ENCODE peak calls at places on chromosome X, in six cellular contexts. O is hepatocyte, W is OCI-LY7, V is GM23248, D is PC-3, T is SK-N-SH. Q is an unnamed sample. For H3K9me2, the result is how much of the 10 kb centered on the place peaks cover.

GRCh38 chrX:94204524-94204923 is 530.5 kb downstream of the FAM133A start:
- DNase-seq in O (no peak), W (no peak), V (no peak), D (no peak), T (peak), Q (no peak)

GRCh38 chrX:140467211-140467610 is 37.7 kb downstream of the SOX3 start:
- DNase-seq in O (no peak), W (no peak), V (no peak), D (no peak), T (no peak), Q (no peak)

GRCh38 chrX:138128025-138128671 is 562.2 kb downstream of the ZIC3 start:
- DNase-seq in O (peak), W (peak), V (peak), D (peak), T (peak), Q (peak)

GRCh38 chrX:4844376-4844775 is 1130.9 kb upstream of the PRKX start:
- DNase-seq in O (peak), W (no peak), V (no peak), D (peak), T (no peak), Q (peak)

GRCh38 chrX:65528705-65529340 is 5.8 kb downstream of the LAS1L start:
- DNase-seq in O (peak), W (peak), V (peak), D (peak), T (peak), Q (no peak)

GRCh38 chrX:134520860-134521390 is 61.0 kb downstream of the HPRT1 start:
- DNase-seq in O (peak), W (peak), V (peak), D (peak), T (peak), Q (peak)

GRCh38 chrX:40313269-40313668 is 215.5 kb upstream of the BCOR start:
- DNase-seq in O (no peak), W (no peak), V (no peak), D (no peak), T (no peak), Q (no peak)

GRCh38 chrX:10633722-10634121 is 13.3 kb upstream of the MID1 start:
- DNase-seq in O (peak), W (no peak), V (peak), D (peak), T (no peak), Q (peak)

GRCh38 chrX:132180929-132181328 is 38.3 kb downstream of the RAP2C start:
- DNase-seq in O (peak), W (no peak), V (no peak), D (no peak), T (no peak), Q (no peak)

GRCh38 chrX:124680287-124680686 is 333.9 kb downstream of the SH2D1A start:
- DNase-seq in O (no peak), W (no peak), V (no peak), D (no peak), T (peak), Q (no peak)

GRCh38 chrX:132737743-132738142 is 220.7 kb downstream of the HS6ST2 start:
- DNase-seq in O (no peak), W (no peak), V (no peak), D (peak), T (no peak), Q (peak)

GRCh38 chrX:71420686-71421085 is 54.5 kb downstream of the TAF1 start:
- DNase-seq in O (peak), W (no peak), V (no peak), D (no peak), T (peak), Q (no peak)

GRCh38 chrX:154435171-154435733 is 1.7 kb upstream of the GDI1 start:
- DNase-seq in O (no peak), W (no peak), V (no peak), D (no peak), T (no peak), Q (no peak)

GRCh38 chrX:154433605-154434004 is 3.3 kb upstream of the GDI1 start:
- DNase-seq in O (no peak), W (no peak), V (no peak), D (no peak), T (no peak), Q (no peak)

GRCh38 chrX:154436290-154436596 is 711 bp upstream of the GDI1 start:
- DNase-seq in O (no peak), W (no peak), V (no peak), D (no peak), T (no peak), Q (no peak)

GRCh38 chrX:154436597-154437397 is at the start of gene GDI1:
- DNase-seq in O (peak), W (peak), V (peak), D (peak), T (peak), Q (peak)

GRCh38 chrX:154434394-154435168 is 2.4 kb upstream of the GDI1 start:
- DNase-seq in O (no peak), W (no peak), V (no peak), D (no peak), T (no peak), Q (no peak)
- H3K9me2 ChIP-seq in O (under half), W (under half), V (under half), D (under half), T (under half), Q (under half)

GRCh38 chrX:23662853-23663252 is 4.4 kb upstream of the PRDX4 start:
- DNase-seq in O (no peak), W (no peak), V (peak), D (no peak), T (no peak), Q (no peak)

GRCh38 chrX:23662187-23662586 is 5.1 kb upstream of the PRDX4 start:
- DNase-seq in O (no peak), W (peak), V (no peak), D (no peak), T (no peak), Q (no peak)

GRCh38 chrX:23666282-23666681 is 1.0 kb upstream of the PRDX4 start:
- DNase-seq in O (no peak), W (no peak), V (no peak), D (no peak), T (no peak), Q (no peak)

GRCh38 chrX:23668335-23668734 is 1.0 kb downstream of the PRDX4 start:
- DNase-seq in O (no peak), W (no peak), V (peak), D (peak), T (peak), Q (no peak)

DNA sequence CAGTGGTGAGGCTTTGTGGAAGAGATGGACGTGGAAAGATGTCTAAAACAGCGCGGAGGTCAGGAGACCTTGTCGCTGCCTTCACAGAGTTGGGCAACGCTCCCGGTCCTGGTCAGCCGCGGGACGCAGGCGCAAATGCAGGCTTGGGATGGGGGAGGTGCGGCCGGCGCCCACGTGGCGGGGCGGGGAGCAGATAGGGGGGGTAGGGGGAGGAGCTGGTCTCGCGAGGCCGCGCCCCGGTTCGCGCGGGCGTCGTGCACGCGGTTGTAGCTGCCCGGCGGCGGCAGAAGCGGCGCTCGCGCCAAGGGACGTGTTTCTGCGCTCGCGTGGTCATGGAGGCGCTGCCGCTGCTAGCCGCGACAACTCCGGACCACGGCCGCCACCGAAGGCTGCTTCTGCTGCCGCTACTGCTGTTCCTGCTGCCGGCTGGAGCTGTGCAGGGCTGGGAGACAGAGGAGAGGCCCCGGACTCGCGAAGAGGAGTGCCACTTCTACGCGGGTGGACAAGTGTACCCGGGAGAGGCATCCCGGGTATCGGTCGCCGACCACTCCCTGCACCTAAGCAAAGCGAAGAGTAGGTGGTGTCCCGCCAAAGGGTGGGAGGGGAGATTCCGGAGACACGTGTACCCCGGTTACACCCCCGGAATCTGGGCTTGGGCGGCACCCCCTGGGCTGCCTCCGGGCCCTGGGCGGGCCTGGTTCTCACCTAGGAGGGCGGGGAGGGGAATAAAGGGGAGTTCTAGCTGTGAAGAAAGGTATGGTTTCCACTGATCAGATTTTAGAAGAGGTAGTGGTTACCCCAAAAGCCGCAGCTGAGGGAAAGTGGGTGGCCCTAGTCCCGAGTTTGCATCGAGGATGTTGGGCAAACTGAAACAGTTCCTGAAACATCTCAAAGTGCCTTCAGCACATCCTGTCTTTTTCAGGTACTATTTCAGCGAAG is at the start of gene PRDX4:
- DNase-seq in O (peak), W (peak), V (peak), D (peak), T (peak), Q (peak)
- H2AFZ ChIP-seq in O (peak), W (peak), V (peak), D (peak), T (peak), Q (peak)

DNA sequence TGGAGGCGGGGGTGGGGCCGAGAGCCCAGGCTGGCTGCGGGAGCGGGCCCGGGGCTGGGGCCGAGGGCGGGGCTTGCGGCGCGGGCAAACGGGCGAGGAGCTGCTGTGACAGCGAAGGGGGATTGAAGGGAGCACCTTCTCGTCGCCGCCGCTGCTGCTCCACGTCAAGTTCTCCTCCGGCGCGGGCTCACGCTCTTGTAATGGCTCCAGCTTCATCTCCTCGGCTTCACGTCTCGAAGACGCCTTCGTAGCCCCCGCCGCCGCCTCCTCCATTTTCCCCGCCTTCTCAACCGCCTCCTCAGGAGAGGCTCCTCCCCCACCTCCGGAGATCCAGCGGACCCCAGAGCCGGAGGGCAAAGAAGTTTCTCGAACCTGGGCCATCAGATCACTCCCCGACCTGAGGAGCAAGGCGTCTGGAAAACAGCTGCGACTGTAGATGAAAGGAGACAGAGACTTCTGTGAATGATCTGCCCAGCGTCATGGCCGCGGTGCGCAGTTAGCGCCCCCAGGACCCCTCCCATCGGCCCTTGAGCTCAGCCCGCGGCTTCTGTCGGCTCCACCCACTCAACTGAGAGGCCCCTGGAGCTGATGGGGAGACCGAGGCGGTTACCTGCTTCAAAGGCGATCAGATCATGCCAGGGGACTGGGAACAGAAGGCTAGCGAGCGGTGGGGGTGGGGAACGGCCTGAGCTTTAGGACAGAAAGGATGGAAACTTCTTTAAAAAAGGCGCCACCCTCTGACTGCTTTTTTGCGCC is 911 bp downstream of the USP51 start:
- DNase-seq in O (peak), W (peak), V (peak), D (peak), T (peak), Q (no peak)
- H3K9me2 ChIP-seq in O (under half), W (under half), V (under half), D (under half), T (under half), Q (under half)

GRCh38 chrX:6738518-6739470 is 203.9 kb upstream of the VCX3A start:
- DNase-seq in O (no peak), W (peak), V (no peak), D (no peak), T (no peak), Q (no peak)
- H2AFZ ChIP-seq in O (no peak), W (no peak), V (no peak), D (no peak), T (no peak), Q (no peak)

DNA sequence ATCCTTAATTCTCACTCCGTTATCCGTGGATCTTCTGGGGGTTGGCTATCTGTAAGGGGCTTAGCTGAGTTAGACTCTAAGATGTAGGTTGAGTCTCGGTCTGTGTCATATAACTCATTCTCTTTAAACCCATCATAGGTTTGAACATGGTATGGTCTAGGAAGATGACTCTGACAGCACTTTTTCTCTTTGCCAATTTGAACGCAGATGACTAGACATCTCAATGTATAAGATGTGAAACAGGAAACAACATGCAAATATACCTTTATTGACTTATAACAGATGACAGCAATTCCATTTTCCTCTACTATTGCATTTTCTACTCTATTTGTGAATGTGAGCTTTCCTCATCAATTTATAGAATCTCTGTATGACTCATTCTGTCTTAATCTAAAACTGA is 634.8 kb upstream of the MAGEB2 start:
- DNase-seq in O (no peak), W (no peak), V (no peak), D (no peak), T (no peak), Q (no peak)
- H3K9me2 ChIP-seq in O (under half), W (under half), V (under half), D (under half), T (under half), Q (under half)

DNA sequence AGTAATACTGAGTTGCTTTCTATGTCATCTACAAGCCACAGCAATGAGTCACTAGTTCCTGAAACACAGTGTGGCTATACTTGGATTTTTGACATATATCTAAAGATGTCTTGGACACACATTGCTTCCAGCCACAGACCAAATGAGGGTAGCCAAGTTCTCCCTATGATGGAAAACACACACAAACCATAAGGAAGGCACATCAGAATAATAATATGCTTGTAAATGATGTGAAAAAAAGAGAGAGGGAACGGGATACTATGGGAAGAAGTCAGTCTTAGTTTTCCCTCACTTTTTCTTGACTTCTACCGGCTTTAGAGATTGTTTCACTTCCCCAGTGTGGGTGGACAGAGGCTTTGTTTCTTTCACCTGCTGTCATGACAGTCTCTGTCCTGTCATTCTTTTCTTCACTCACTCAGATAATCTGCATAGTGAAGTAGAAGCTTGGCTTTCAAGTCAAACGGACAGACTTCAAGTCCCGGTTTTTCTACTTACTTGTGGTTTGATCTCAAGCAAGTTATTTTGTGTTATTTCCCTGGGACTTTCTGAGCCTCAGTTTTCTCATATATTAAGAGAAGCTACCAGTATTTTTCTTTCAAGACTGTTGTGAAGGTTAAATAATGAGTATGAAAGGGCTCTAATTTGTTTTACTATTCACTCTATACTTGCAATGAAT is 34.7 kb downstream of the P2RY10 start:
- DNase-seq in O (no peak), W (peak), V (peak), D (peak), T (no peak), Q (no peak)
- H2AFZ ChIP-seq in O (no peak), W (no peak), V (no peak), D (no peak), T (no peak), Q (no peak)

DNA sequence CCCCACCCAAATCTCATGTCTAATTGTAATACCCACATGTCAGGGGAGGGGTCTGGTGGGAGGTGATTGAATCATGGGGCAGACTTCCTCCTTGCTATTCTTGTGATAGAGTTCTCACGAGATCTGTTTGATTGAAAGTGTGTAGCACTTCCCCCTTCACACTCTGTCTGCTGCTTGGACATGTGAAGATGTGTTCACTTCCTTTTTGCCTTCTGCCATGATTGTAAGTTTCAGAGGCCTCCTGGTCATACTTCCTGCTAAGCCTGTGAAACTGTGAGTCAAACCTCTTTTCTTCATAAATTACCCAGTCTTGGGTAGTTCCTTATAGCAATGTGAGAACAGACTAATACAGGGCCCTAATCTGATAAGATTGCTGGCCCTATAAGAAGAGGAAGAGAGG is 1514.8 kb downstream of the RPA4 start:
- DNase-seq in O (no peak), W (peak), V (no peak), D (no peak), T (no peak), Q (no peak)
- H3K9me2 ChIP-seq in O (under half), W (under half), V (under half), D (under half), T (under half), Q (under half)

GRCh38 chrX:130906776-130907175 is 3.8 kb upstream of the ENOX2 start:
- DNase-seq in O (no peak), W (no peak), V (no peak), D (no peak), T (no peak), Q (no peak)
- H2AFZ ChIP-seq in O (no peak), W (no peak), V (no peak), D (no peak), T (no peak), Q (no peak)

DNA sequence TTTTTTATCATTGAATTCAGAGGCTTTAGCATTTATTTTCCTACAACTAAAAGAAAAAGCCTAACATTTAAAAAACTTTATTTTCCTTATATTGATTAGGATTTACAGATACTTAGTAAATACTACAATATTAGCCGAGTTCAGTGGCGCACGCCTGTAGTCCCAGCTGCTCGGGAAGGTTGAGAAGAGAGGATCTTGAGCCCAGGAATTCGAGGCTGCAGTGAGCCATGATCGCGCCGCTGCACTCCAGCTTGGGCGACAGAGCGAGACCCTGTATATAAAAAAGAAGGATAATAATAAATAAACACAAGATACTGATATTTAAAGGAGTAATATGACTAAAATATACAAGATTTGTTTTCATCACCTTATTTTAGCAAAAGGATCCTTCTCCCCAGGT is 686 bp upstream of the UPF3B start:
- DNase-seq in O (no peak), W (no peak), V (peak), D (no peak), T (no peak), Q (no peak)
- H3K9me2 ChIP-seq in O (under half), W (under half), V (under half), D (under half), T (under half), Q (under half)

GRCh38 chrX:45187731-45188130 is 12.9 kb downstream of the DIPK2B start:
- DNase-seq in O (no peak), W (no peak), V (peak), D (peak), T (no peak), Q (no peak)
- H2AFZ ChIP-seq in O (no peak), W (no peak), V (peak), D (peak), T (peak), Q (no peak)